ENCODE peak calls at places on chromosomes 2 and 18, in ten cellular contexts. One of them, this sample, is unnamed.

GRCh38 chr2:159557437-159558034 is 58.8 kb downstream of the BAZ2B start:
- DNase-seq in mucosa of descending colon: no peak
- DNase-seq in non-pigmented ciliary epithelial cell: no peak
- DNase-seq in EL: peak
- DNase-seq in K562: no peak
- DNase-seq in NCI-H1105 treated with DMSO at 0.1 percent for 48 hours: no peak
- DNase-seq in CD8-positive, alpha-beta T cell: no peak
- DNase-seq in memory B cell: no peak
- DNase-seq in activated CD4-positive, alpha-beta T cell treated with anti-CD3 and anti-CD28 coated beads, Interleukin-2, amount 10 ng/mL, durations not matched to agents 7 days and 5 days: no peak
- DNase-seq in glutamatergic neuron: no peak
- DNase-seq in this sample: no peak

GRCh38 chr2:231300020-231300721 is 95.3 kb upstream of the B3GNT7 start:
- DNase-seq in mucosa of descending colon: no peak
- DNase-seq in non-pigmented ciliary epithelial cell: peak
- DNase-seq in EL: no peak
- DNase-seq in K562: no peak
- DNase-seq in NCI-H1105 treated with DMSO at 0.1 percent for 48 hours: no peak
- DNase-seq in CD8-positive, alpha-beta T cell: no peak
- DNase-seq in memory B cell: no peak
- DNase-seq in activated CD4-positive, alpha-beta T cell treated with anti-CD3 and anti-CD28 coated beads, Interleukin-2, amount 10 ng/mL, durations not matched to agents 7 days and 5 days: no peak
- DNase-seq in glutamatergic neuron: no peak
- DNase-seq in this sample: no peak

GRCh38 chr2:66431840-66432511 is 2.9 kb upstream of the MEIS1 start:
- DNase-seq in mucosa of descending colon: peak
- DNase-seq in non-pigmented ciliary epithelial cell: no peak
- DNase-seq in EL: no peak
- DNase-seq in K562: no peak
- DNase-seq in NCI-H1105 treated with DMSO at 0.1 percent for 48 hours: no peak
- DNase-seq in CD8-positive, alpha-beta T cell: no peak
- DNase-seq in memory B cell: no peak
- DNase-seq in activated CD4-positive, alpha-beta T cell treated with anti-CD3 and anti-CD28 coated beads, Interleukin-2, amount 10 ng/mL, durations not matched to agents 7 days and 5 days: no peak
- DNase-seq in glutamatergic neuron: no peak
- DNase-seq in this sample: peak

GRCh38 chr2:42851186-42851585 is 58.8 kb upstream of the HAAO start:
- DNase-seq in mucosa of descending colon: no peak
- DNase-seq in non-pigmented ciliary epithelial cell: no peak
- DNase-seq in EL: no peak
- DNase-seq in K562: no peak
- DNase-seq in NCI-H1105 treated with DMSO at 0.1 percent for 48 hours: no peak
- DNase-seq in CD8-positive, alpha-beta T cell: no peak
- DNase-seq in memory B cell: no peak
- DNase-seq in activated CD4-positive, alpha-beta T cell treated with anti-CD3 and anti-CD28 coated beads, Interleukin-2, amount 10 ng/mL, durations not matched to agents 7 days and 5 days: no peak
- DNase-seq in glutamatergic neuron: no peak
- DNase-seq in this sample: no peak

GRCh38 chr2:215156453-215156852 is 18.0 kb upstream of the ABCA12 start:
- DNase-seq in mucosa of descending colon: no peak
- DNase-seq in non-pigmented ciliary epithelial cell: no peak
- DNase-seq in EL: no peak
- DNase-seq in K562: no peak
- DNase-seq in NCI-H1105 treated with DMSO at 0.1 percent for 48 hours: no peak
- DNase-seq in CD8-positive, alpha-beta T cell: no peak
- DNase-seq in memory B cell: no peak
- DNase-seq in activated CD4-positive, alpha-beta T cell treated with anti-CD3 and anti-CD28 coated beads, Interleukin-2, amount 10 ng/mL, durations not matched to agents 7 days and 5 days: no peak
- DNase-seq in glutamatergic neuron: no peak
- DNase-seq in this sample: no peak

GRCh38 chr2:150141241-150142001 is 346.0 kb downstream of the RND3 start:
- DNase-seq in mucosa of descending colon: no peak
- DNase-seq in non-pigmented ciliary epithelial cell: no peak
- DNase-seq in EL: peak
- DNase-seq in K562: no peak
- DNase-seq in NCI-H1105 treated with DMSO at 0.1 percent for 48 hours: peak
- DNase-seq in CD8-positive, alpha-beta T cell: no peak
- DNase-seq in memory B cell: no peak
- DNase-seq in activated CD4-positive, alpha-beta T cell treated with anti-CD3 and anti-CD28 coated beads, Interleukin-2, amount 10 ng/mL, durations not matched to agents 7 days and 5 days: no peak
- DNase-seq in glutamatergic neuron: no peak
- DNase-seq in this sample: no peak

GRCh38 chr18:26477828-26478466 is 70.4 kb downstream of the KCTD1 start:
- DNase-seq in mucosa of descending colon: no peak
- DNase-seq in non-pigmented ciliary epithelial cell: no peak
- DNase-seq in EL: no peak
- DNase-seq in K562: no peak
- DNase-seq in NCI-H1105 treated with DMSO at 0.1 percent for 48 hours: no peak
- DNase-seq in CD8-positive, alpha-beta T cell: no peak
- DNase-seq in memory B cell: no peak
- DNase-seq in activated CD4-positive, alpha-beta T cell treated with anti-CD3 and anti-CD28 coated beads, Interleukin-2, amount 10 ng/mL, durations not matched to agents 7 days and 5 days: no peak
- DNase-seq in glutamatergic neuron: no peak
- DNase-seq in this sample: no peak

GRCh38 chr18:76499596-76500340 is 4.7 kb upstream of the ZNF516 start:
- DNase-seq in mucosa of descending colon: no peak
- DNase-seq in non-pigmented ciliary epithelial cell: no peak
- DNase-seq in EL: no peak
- DNase-seq in K562: no peak
- DNase-seq in NCI-H1105 treated with DMSO at 0.1 percent for 48 hours: no peak
- DNase-seq in CD8-positive, alpha-beta T cell: no peak
- DNase-seq in memory B cell: peak
- DNase-seq in activated CD4-positive, alpha-beta T cell treated with anti-CD3 and anti-CD28 coated beads, Interleukin-2, amount 10 ng/mL, durations not matched to agents 7 days and 5 days: no peak
- DNase-seq in glutamatergic neuron: no peak
- DNase-seq in this sample: no peak

GRCh38 chr2:100887713-100888112 is 67.8 kb downstream of the NPAS2 start:
- DNase-seq in mucosa of descending colon: no peak
- DNase-seq in non-pigmented ciliary epithelial cell: no peak
- DNase-seq in EL: peak
- DNase-seq in K562: no peak
- DNase-seq in NCI-H1105 treated with DMSO at 0.1 percent for 48 hours: no peak
- DNase-seq in CD8-positive, alpha-beta T cell: no peak
- DNase-seq in memory B cell: no peak
- DNase-seq in activated CD4-positive, alpha-beta T cell treated with anti-CD3 and anti-CD28 coated beads, Interleukin-2, amount 10 ng/mL, durations not matched to agents 7 days and 5 days: no peak
- DNase-seq in glutamatergic neuron: no peak
- DNase-seq in this sample: no peak

GRCh38 chr2:219919506-219919905 is 292.1 kb downstream of the SLC4A3 start:
- DNase-seq in mucosa of descending colon: no peak
- DNase-seq in non-pigmented ciliary epithelial cell: no peak
- DNase-seq in EL: no peak
- DNase-seq in K562: no peak
- DNase-seq in NCI-H1105 treated with DMSO at 0.1 percent for 48 hours: no peak
- DNase-seq in CD8-positive, alpha-beta T cell: no peak
- DNase-seq in memory B cell: no peak
- DNase-seq in activated CD4-positive, alpha-beta T cell treated with anti-CD3 and anti-CD28 coated beads, Interleukin-2, amount 10 ng/mL, durations not matched to agents 7 days and 5 days: no peak
- DNase-seq in glutamatergic neuron: peak
- DNase-seq in this sample: no peak

GRCh38 chr18:22683196-22683676 is 249.9 kb upstream of the RBBP8 start:
- DNase-seq in mucosa of descending colon: peak
- DNase-seq in non-pigmented ciliary epithelial cell: peak
- DNase-seq in EL: peak
- DNase-seq in K562: no peak
- DNase-seq in NCI-H1105 treated with DMSO at 0.1 percent for 48 hours: peak
- DNase-seq in CD8-positive, alpha-beta T cell: no peak
- DNase-seq in memory B cell: no peak
- DNase-seq in activated CD4-positive, alpha-beta T cell treated with anti-CD3 and anti-CD28 coated beads, Interleukin-2, amount 10 ng/mL, durations not matched to agents 7 days and 5 days: no peak
- DNase-seq in glutamatergic neuron: no peak
- DNase-seq in this sample: no peak

GRCh38 chr2:71857632-71858031 is 290.0 kb downstream of the CYP26B1 start:
- DNase-seq in mucosa of descending colon: no peak
- DNase-seq in non-pigmented ciliary epithelial cell: no peak
- DNase-seq in EL: no peak
- DNase-seq in K562: no peak
- DNase-seq in NCI-H1105 treated with DMSO at 0.1 percent for 48 hours: no peak
- DNase-seq in CD8-positive, alpha-beta T cell: no peak
- DNase-seq in memory B cell: no peak
- DNase-seq in activated CD4-positive, alpha-beta T cell treated with anti-CD3 and anti-CD28 coated beads, Interleukin-2, amount 10 ng/mL, durations not matched to agents 7 days and 5 days: no peak
- DNase-seq in glutamatergic neuron: no peak
- DNase-seq in this sample: no peak

GRCh38 chr2:99066075-99066557 is 75.4 kb upstream of the C2orf15 start:
- DNase-seq in mucosa of descending colon: no peak
- DNase-seq in non-pigmented ciliary epithelial cell: no peak
- DNase-seq in EL: peak
- DNase-seq in K562: peak
- DNase-seq in NCI-H1105 treated with DMSO at 0.1 percent for 48 hours: peak
- DNase-seq in CD8-positive, alpha-beta T cell: no peak
- DNase-seq in memory B cell: peak
- DNase-seq in activated CD4-positive, alpha-beta T cell treated with anti-CD3 and anti-CD28 coated beads, Interleukin-2, amount 10 ng/mL, durations not matched to agents 7 days and 5 days: peak
- DNase-seq in glutamatergic neuron: no peak
- DNase-seq in this sample: no peak

GRCh38 chr2:73983322-73984202 is 1.1 kb upstream of the TET3 start:
- DNase-seq in mucosa of descending colon: peak
- DNase-seq in non-pigmented ciliary epithelial cell: no peak
- DNase-seq in EL: no peak
- DNase-seq in K562: no peak
- DNase-seq in NCI-H1105 treated with DMSO at 0.1 percent for 48 hours: peak
- DNase-seq in CD8-positive, alpha-beta T cell: no peak
- DNase-seq in memory B cell: no peak
- DNase-seq in activated CD4-positive, alpha-beta T cell treated with anti-CD3 and anti-CD28 coated beads, Interleukin-2, amount 10 ng/mL, durations not matched to agents 7 days and 5 days: no peak
- DNase-seq in glutamatergic neuron: peak
- DNase-seq in this sample: peak

GRCh38 chr2:105574796-105575344 is 169.8 kb upstream of the NCK2 start:
- DNase-seq in mucosa of descending colon: no peak
- DNase-seq in non-pigmented ciliary epithelial cell: no peak
- DNase-seq in EL: no peak
- DNase-seq in K562: no peak
- DNase-seq in NCI-H1105 treated with DMSO at 0.1 percent for 48 hours: no peak
- DNase-seq in CD8-positive, alpha-beta T cell: no peak
- DNase-seq in memory B cell: no peak
- DNase-seq in activated CD4-positive, alpha-beta T cell treated with anti-CD3 and anti-CD28 coated beads, Interleukin-2, amount 10 ng/mL, durations not matched to agents 7 days and 5 days: no peak
- DNase-seq in glutamatergic neuron: no peak
- DNase-seq in this sample: no peak

GRCh38 chr2:25799301-25799700 is 79.0 kb downstream of the ASXL2 start:
- DNase-seq in mucosa of descending colon: no peak
- DNase-seq in non-pigmented ciliary epithelial cell: no peak
- DNase-seq in EL: no peak
- DNase-seq in K562: no peak
- DNase-seq in NCI-H1105 treated with DMSO at 0.1 percent for 48 hours: no peak
- DNase-seq in CD8-positive, alpha-beta T cell: no peak
- DNase-seq in memory B cell: no peak
- DNase-seq in activated CD4-positive, alpha-beta T cell treated with anti-CD3 and anti-CD28 coated beads, Interleukin-2, amount 10 ng/mL, durations not matched to agents 7 days and 5 days: no peak
- DNase-seq in glutamatergic neuron: no peak
- DNase-seq in this sample: no peak

GRCh38 chr18:72235422-72235821 is 308.7 kb downstream of the CBLN2 start:
- DNase-seq in mucosa of descending colon: no peak
- DNase-seq in non-pigmented ciliary epithelial cell: no peak
- DNase-seq in EL: no peak
- DNase-seq in K562: no peak
- DNase-seq in NCI-H1105 treated with DMSO at 0.1 percent for 48 hours: peak
- DNase-seq in CD8-positive, alpha-beta T cell: no peak
- DNase-seq in memory B cell: no peak
- DNase-seq in activated CD4-positive, alpha-beta T cell treated with anti-CD3 and anti-CD28 coated beads, Interleukin-2, amount 10 ng/mL, durations not matched to agents 7 days and 5 days: no peak
- DNase-seq in glutamatergic neuron: no peak
- DNase-seq in this sample: no peak

GRCh38 chr2:128364441-128364911 is 45.8 kb upstream of the HS6ST1 start:
- DNase-seq in mucosa of descending colon: no peak
- DNase-seq in non-pigmented ciliary epithelial cell: no peak
- DNase-seq in EL: no peak
- DNase-seq in K562: no peak
- DNase-seq in NCI-H1105 treated with DMSO at 0.1 percent for 48 hours: no peak
- DNase-seq in CD8-positive, alpha-beta T cell: no peak
- DNase-seq in memory B cell: no peak
- DNase-seq in activated CD4-positive, alpha-beta T cell treated with anti-CD3 and anti-CD28 coated beads, Interleukin-2, amount 10 ng/mL, durations not matched to agents 7 days and 5 days: no peak
- DNase-seq in glutamatergic neuron: no peak
- DNase-seq in this sample: no peak

GRCh38 chr2:134763164-134763710 is 44.4 kb upstream of the TMEM163 start:
- DNase-seq in mucosa of descending colon: no peak
- DNase-seq in non-pigmented ciliary epithelial cell: no peak
- DNase-seq in EL: no peak
- DNase-seq in K562: no peak
- DNase-seq in NCI-H1105 treated with DMSO at 0.1 percent for 48 hours: no peak
- DNase-seq in CD8-positive, alpha-beta T cell: no peak
- DNase-seq in memory B cell: no peak
- DNase-seq in activated CD4-positive, alpha-beta T cell treated with anti-CD3 and anti-CD28 coated beads, Interleukin-2, amount 10 ng/mL, durations not matched to agents 7 days and 5 days: no peak
- DNase-seq in glutamatergic neuron: no peak
- DNase-seq in this sample: no peak